ENCODE peak calls at places on chromosomes 11 and 22, in eight cellular contexts. M, P, X, V, E, T, K and F are unnamed samples.

GRCh38 chr11:103035656-103036434 is 56.1 kb downstream of the DCUN1D5 start:
- DNase-seq in X (peak), E (peak), K (peak), M (peak), P (peak), T (peak), V (peak), F (peak)

GRCh38 chr11:35927730-35928129 is 16.1 kb upstream of the LDLRAD3 start:
- DNase-seq in V (no peak), X (peak), K (peak), M (peak), T (peak), E (no peak), P (peak), F (no peak)

GRCh38 chr11:92711913-92712312 is 257.5 kb upstream of the MTNR1B start:
- DNase-seq in K (peak), V (no peak), M (no peak), X (peak), P (no peak), E (no peak), T (no peak), F (no peak)

GRCh38 chr11:106132582-106133354 is 55.3 kb downstream of the AASDHPPT start:
- DNase-seq in P (no peak), M (no peak), X (no peak), V (no peak), K (no peak), E (no peak), T (no peak), F (no peak)

GRCh38 chr22:19130959-19131684 is at the start of gene TSSK2:
- DNase-seq in X (no peak), V (no peak), K (no peak), T (no peak), M (no peak), E (no peak), P (no peak), F (no peak)

GRCh38 chr11:61691378-61692156 is 11.4 kb downstream of the DAGLA start:
- DNase-seq in T (no peak), M (no peak), E (no peak), V (no peak), K (no peak), P (no peak), X (no peak), F (no peak)

GRCh38 chr11:32071811-32072210 is 19.1 kb upstream of the RCN1 start:
- DNase-seq in X (peak), P (no peak), E (no peak), T (peak), V (no peak), M (peak), K (peak), F (no peak)

GRCh38 chr11:15055620-15056356 is 17.6 kb upstream of the CALCB start:
- DNase-seq in X (no peak), P (no peak), K (no peak), V (no peak), E (no peak), M (no peak), T (no peak), F (no peak)

GRCh38 chr11:45662096-45662664 is 3.2 kb downstream of the CHST1 start:
- DNase-seq in E (no peak), P (no peak), M (no peak), V (no peak), X (no peak), K (no peak), T (no peak), F (no peak)

GRCh38 chr22:40878937-40879336 is 17.0 kb upstream of the DNAJB7 start:
- DNase-seq in P (no peak), M (no peak), K (no peak), V (no peak), T (no peak), E (no peak), X (no peak), F (no peak)

GRCh38 chr11:571802-572185 is 4.5 kb upstream of the PHRF1 start:
- DNase-seq in E (no peak), K (no peak), M (no peak), X (no peak), P (no peak), V (no peak), T (no peak), F (no peak)

GRCh38 chr11:47924184-47924671 is 56.1 kb upstream of the PTPRJ start:
- DNase-seq in X (peak), P (no peak), K (peak), M (no peak), V (no peak), T (peak), E (no peak), F (no peak)

GRCh38 chr11:86798988-86799387 is 1.4 kb upstream of the PRSS23 start:
- DNase-seq in E (no peak), T (peak), V (peak), X (peak), K (peak), M (peak), P (no peak), F (peak)

GRCh38 chr11:86800956-86801264 is 568 bp downstream of the PRSS23 start:
- DNase-seq in M (peak), T (no peak), V (no peak), K (no peak), P (no peak), X (no peak), E (no peak), F (no peak)

GRCh38 chr11:86802146-86802545 is 1.8 kb downstream of the PRSS23 start:
- DNase-seq in T (no peak), V (no peak), X (no peak), E (no peak), M (peak), K (no peak), P (no peak), F (no peak)

GRCh38 chr11:86800076-86800955 is at the start of gene PRSS23:
- DNase-seq in P (peak), V (peak), M (peak), T (peak), E (peak), K (peak), X (peak), F (no peak)

DNA sequence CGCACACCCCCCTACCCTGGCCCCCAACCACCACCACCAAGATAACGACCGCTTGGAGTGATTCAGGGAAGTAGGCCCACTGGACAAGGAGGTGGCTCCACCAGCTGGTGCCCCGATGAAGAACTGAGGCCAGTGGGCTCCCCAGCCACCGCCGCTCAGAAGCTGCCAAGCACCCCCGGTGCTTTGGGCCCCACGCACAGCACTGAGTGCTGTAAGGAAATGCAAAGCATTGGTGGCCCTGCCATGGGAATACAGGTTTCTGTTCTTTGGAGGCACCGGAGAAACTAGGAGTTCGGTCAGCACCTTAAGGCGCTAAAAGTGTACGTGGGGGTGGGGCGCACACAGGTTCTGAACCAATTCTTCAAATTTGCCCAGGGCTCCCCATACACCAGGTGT is 664 bp upstream of the PRSS23 start:
- DNase-seq in V (no peak), E (no peak), P (peak), M (peak), K (no peak), X (no peak), T (no peak), F (no peak)
- TF ChIP-seq CTCF in V (no peak), E (no peak), P (no peak), M (no peak), K (no peak), X (no peak), T (peak), F (peak)

GRCh38 chr11:121154473-121154872 is 53.4 kb downstream of the TECTA start:
- DNase-seq in T (no peak), V (no peak), X (no peak), P (no peak), E (no peak), K (no peak), M (no peak), F (no peak)

GRCh38 chr11:121157756-121158155 is 56.7 kb downstream of the TECTA start:
- DNase-seq in X (no peak), K (no peak), E (no peak), V (no peak), M (no peak), T (no peak), P (no peak), F (no peak)

GRCh38 chr11:121152764-121153163 is 51.7 kb downstream of the TECTA start:
- DNase-seq in P (no peak), E (no peak), V (no peak), X (no peak), K (no peak), M (no peak), T (no peak), F (no peak)

DNA sequence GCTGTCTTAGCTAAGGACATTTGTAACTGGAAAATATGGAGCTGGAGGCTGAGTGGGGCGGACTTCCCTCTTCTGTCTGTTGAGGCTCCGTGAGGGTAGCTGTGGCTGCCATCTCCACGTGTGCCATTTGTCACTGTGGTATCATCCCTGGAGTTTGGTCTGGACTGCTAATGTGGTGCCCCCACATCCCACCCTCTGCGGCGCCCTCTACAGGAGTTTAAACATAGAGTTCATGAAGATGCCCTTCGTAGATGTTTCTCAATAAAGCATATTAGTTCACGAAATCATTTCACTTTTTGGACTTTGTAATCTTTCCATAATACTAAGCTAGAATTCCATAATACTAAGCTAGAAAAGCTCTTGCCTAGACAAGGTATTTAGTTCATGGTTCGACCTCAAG is 52.4 kb downstream of the TECTA start:
- DNase-seq in E (no peak), M (no peak), V (no peak), K (no peak), T (no peak), X (no peak), P (no peak), F (no peak)
- TF ChIP-seq CTCF in E (no peak), M (no peak), V (no peak), K (no peak), T (no peak), X (no peak), P (no peak), F (no peak)

DNA sequence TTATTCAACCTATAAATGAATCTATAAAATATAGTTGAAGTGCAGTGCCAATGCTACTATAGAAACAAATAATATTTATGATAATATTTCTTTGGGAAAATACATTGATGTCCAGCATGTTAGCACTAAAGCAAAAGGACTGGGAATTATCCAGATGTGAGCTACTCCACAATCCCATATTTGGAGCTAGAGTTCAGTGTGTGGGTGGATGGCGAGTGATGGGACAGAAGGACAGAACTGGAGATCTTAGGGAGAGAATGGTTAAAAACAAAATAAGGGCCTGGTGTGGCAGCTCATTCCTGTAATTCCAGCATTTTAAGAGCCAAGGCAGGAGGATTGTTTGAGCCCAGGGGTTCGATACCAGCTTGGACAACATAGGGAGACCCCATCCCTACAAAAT is 216.8 kb downstream of the TMEM135 start:
- DNase-seq in T (no peak), V (no peak), X (no peak), M (no peak), E (no peak), P (no peak), K (no peak), F (no peak)
- TF ChIP-seq CTCF in T (no peak), V (no peak), X (no peak), M (no peak), E (no peak), P (no peak), K (no peak), F (no peak)

DNA sequence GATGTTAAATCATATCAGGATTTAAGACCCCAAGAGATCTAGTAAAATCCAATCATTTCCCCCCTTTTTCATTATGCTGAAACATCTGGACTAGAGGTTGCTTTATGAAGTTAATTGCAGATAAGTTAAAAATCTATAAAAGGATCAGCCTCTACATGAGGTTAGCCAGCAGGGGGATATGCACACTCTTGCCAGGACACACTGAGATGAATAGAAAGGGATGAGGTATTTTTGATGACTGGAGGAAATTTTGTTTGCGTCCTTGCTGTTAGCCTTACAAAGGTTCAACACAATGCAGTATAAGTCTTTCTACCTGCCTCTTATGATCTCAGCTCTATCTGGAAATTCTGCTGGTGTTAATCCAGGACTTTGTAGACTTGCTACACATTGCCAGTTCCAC is 1034.3 kb downstream of the LRRC4C start:
- DNase-seq in V (no peak), M (no peak), T (no peak), E (no peak), P (no peak), K (no peak), X (no peak), F (no peak)
- TF ChIP-seq CTCF in V (no peak), M (no peak), T (no peak), E (no peak), P (no peak), K (no peak), X (no peak), F (no peak)

DNA sequence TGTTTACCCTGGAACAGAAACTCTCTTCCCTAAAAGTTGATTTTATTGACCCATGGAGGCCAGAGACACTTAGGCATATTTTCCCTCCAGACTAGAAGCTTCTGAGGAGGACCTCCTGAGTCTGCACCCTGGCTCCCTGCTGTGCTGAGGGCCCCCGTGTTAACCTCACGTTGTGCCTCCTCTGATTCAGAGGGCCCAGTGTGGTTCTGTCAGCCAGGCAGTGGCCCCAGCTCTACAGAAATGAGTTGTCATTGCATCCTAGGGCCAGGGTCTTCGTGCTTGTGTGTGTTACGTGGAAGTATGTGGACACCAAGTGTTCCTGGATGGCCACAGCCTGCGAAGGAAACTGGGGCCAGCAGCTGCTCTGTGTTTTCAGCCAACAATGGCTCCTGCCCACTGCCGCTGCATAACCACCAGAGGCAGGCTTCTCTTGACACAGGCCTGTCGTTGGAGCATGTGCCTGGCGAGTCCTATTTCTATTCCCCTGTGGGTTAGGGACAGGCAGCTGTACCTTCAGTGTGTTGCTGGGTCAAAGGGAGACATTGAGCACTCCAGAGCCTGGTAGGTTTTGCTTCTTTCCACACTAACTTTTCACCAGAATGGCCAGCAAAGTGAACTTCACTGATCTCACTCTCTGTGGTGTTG is 44.5 kb downstream of the MED15 start:
- DNase-seq in P (no peak), E (no peak), X (peak), M (peak), K (no peak), T (no peak), V (no peak), F (no peak)
- TF ChIP-seq CTCF in P (no peak), E (no peak), X (peak), M (peak), K (peak), T (peak), V (peak), F (peak)